ENCODE peak calls at places on chromosomes 6 and 20, in five cellular contexts. J is cardiac muscle cell, O is fibroblast of lung, Q is body of pancreas, Z is aorta. W is an unnamed sample. For H3K4me1, the result is how much of the 10 kb centered on the place peaks cover.

GRCh38 chr20:7449269-7449668 is 491.0 kb downstream of the HAO1 start:
- DNase-seq in J (no peak), Q (no peak), Z (no peak), O (no peak), W (no peak)

GRCh38 chr6:129647044-129647443 is 62.9 kb downstream of the ARHGAP18 start:
- DNase-seq in J (no peak), Q (no peak), O (no peak), Z (no peak), W (no peak)

GRCh38 chr6:16179970-16180431 is 51.1 kb downstream of the MYLIP start:
- DNase-seq in J (no peak), Q (no peak), O (no peak), Z (no peak), W (no peak)

GRCh38 chr6:1001655-1002349 is 308.9 kb upstream of the EXOC2 start:
- DNase-seq in J (no peak), Q (no peak), O (peak), Z (no peak), W (no peak)

GRCh38 chr20:51536116-51537069 is 6.1 kb downstream of the NFATC2 start:
- DNase-seq in Z (no peak), O (no peak), J (no peak), Q (peak), W (no peak)

GRCh38 chr6:17884501-17885039 is 102.9 kb downstream of the KIF13A start:
- DNase-seq in J (no peak), Z (no peak), O (no peak), Q (no peak), W (no peak)

GRCh38 chr6:87472525-87473418 is at the start of gene SLC35A1:
- DNase-seq in J (peak), Z (peak), O (peak), Q (peak), W (peak)

GRCh38 chr20:23080521-23080920 is 5.6 kb downstream of the CD93 start:
- DNase-seq in J (no peak), Q (no peak), Z (no peak), O (no peak), W (no peak)

GRCh38 chr6:50829898-50830439 is 11.3 kb downstream of the TFAP2B start:
- DNase-seq in Z (no peak), J (no peak), Q (no peak), O (no peak), W (no peak)

GRCh38 chr20:62352402-62353288 is 14.5 kb downstream of the LAMA5 start:
- DNase-seq in O (no peak), Q (peak), Z (peak), J (no peak), W (no peak)

GRCh38 chr20:58510921-58511320 is 4.3 kb downstream of the APCDD1L start:
- DNase-seq in Q (no peak), J (no peak), O (no peak), Z (no peak), W (no peak)

GRCh38 chr20:24638546-24639166 is 169.2 kb downstream of the SYNDIG1 start:
- DNase-seq in J (no peak), O (peak), Z (no peak), Q (no peak), W (no peak)

GRCh38 chr6:27293436-27294152 is 18.5 kb downstream of the POM121L2 start:
- DNase-seq in O (peak), Z (no peak), Q (no peak), J (peak), W (no peak)

GRCh38 chr6:109001554-109001953 is 93.1 kb downstream of the SESN1 start:
- DNase-seq in O (no peak), Q (no peak), Z (no peak), J (no peak), W (no peak)

GRCh38 chr6:150251566-150252186 is 108.8 kb downstream of the PPP1R14C start:
- DNase-seq in Q (no peak), O (no peak), Z (no peak), J (no peak), W (no peak)

GRCh38 chr6:39053854-39054576 is 5.4 kb downstream of the GLP1R start:
- DNase-seq in Q (no peak), J (no peak), Z (peak), O (no peak), W (peak)

GRCh38 chr20:38181971-38182370 is 16.9 kb upstream of the TGM2 start:
- DNase-seq in Q (no peak), Z (peak), O (no peak), J (no peak), W (no peak)

GRCh38 chr20:62702886-62703852 is 5.5 kb upstream of the NTSR1 start:
- DNase-seq in J (no peak), O (peak), Q (no peak), Z (no peak), W (peak)

GRCh38 chr6:19137419-19138035 is 699.6 kb upstream of the ID4 start:
- DNase-seq in Q (no peak), O (no peak), Z (no peak), J (no peak), W (no peak)

GRCh38 chr6:166619912-166620311 is 7.1 kb downstream of the RPS6KA2 start:
- DNase-seq in O (peak), Q (peak), Z (no peak), J (no peak), W (no peak)

GRCh38 chr6:452301-453067 is 60.9 kb downstream of the IRF4 start:
- DNase-seq in Z (no peak), O (no peak), Q (no peak), J (no peak), W (no peak)

GRCh38 chr20:16951876-16952275 is 203.7 kb downstream of the OTOR start:
- DNase-seq in Q (no peak), Z (no peak), O (no peak), J (no peak), W (no peak)

GRCh38 chr6:35833534-35833933 is 28.4 kb downstream of the LHFPL5 start:
- DNase-seq in Z (no peak), O (no peak), Q (no peak), J (no peak), W (no peak)

GRCh38 chr20:4677846-4678245 is 43.9 kb upstream of the PRND start:
- DNase-seq in Q (no peak), O (no peak), Z (no peak), J (no peak), W (no peak)

GRCh38 chr6:98946266-98946817 is 1.4 kb downstream of the FBXL4 start:
- DNase-seq in Q (no peak), O (peak), Z (no peak), J (no peak), W (no peak)

GRCh38 chr6:35216832-35217811 is 3.4 kb downstream of the SCUBE3 start:
- DNase-seq in Z (no peak), J (peak), O (no peak), Q (no peak), W (no peak)

GRCh38 chr20:22462975-22463914 is 121.1 kb downstream of the FOXA2 start:
- DNase-seq in Q (no peak), Z (no peak), O (no peak), J (no peak), W (no peak)

GRCh38 chr20:32902456-32903420 is 44.0 kb downstream of the EFCAB8 start:
- DNase-seq in Z (peak), J (peak), Q (peak), O (peak), W (peak)

GRCh38 chr6:4637691-4638433 is 138.3 kb upstream of the CDYL start:
- DNase-seq in O (peak), Z (no peak), Q (no peak), J (no peak), W (no peak)

GRCh38 chr20:23302386-23302785 is 48.2 kb upstream of the NXT1 start:
- DNase-seq in O (no peak), Z (no peak), Q (no peak), J (no peak), W (no peak)

GRCh38 chr20:60240986-60241385 is 282.8 kb downstream of the CDH26 start:
- DNase-seq in Q (no peak), O (no peak), Z (no peak), J (no peak), W (no peak)

GRCh38 chr6:111485316-111485715 is 2.3 kb upstream of the REV3L start:
- DNase-seq in J (no peak), O (no peak), Q (no peak), Z (no peak), W (no peak)

GRCh38 chr6:37794825-37795224 is 24.7 kb upstream of the ZFAND3 start:
- DNase-seq in O (peak), J (no peak), Z (no peak), Q (no peak), W (no peak)

GRCh38 chr6:137043710-137044365 is 927 bp downstream of the IL20RA start:
- DNase-seq in O (peak), J (peak), Z (peak), Q (no peak), W (no peak)

GRCh38 chr6:117267766-117268534 is 2.6 kb downstream of the VGLL2 start:
- DNase-seq in O (no peak), Z (no peak), J (peak), Q (no peak), W (no peak)

GRCh38 chr6:154593122-154593521 is 82.6 kb upstream of the CNKSR3 start:
- DNase-seq in Z (peak), O (no peak), J (peak), Q (peak), W (no peak)

GRCh38 chr6:128597956-128598355 is 77.6 kb upstream of the PTPRK start:
- DNase-seq in J (no peak), O (no peak), Q (no peak), Z (no peak), W (no peak)

GRCh38 chr20:17971571-17972013 is 2.8 kb downstream of the MGME1 start:
- DNase-seq in Z (no peak), J (peak), Q (no peak), O (peak), W (no peak)

GRCh38 chr20:17968366-17969275 is at the start of the genes MGME1 and SNX5:
- DNase-seq in Q (peak), O (peak), J (peak), Z (peak), W (peak)

GRCh38 chr20:17967595-17968365 is 814 bp downstream of the SNX5 start:
- DNase-seq in O (peak), Q (no peak), Z (no peak), J (peak), W (no peak)

GRCh38 chr20:17969884-17970409 is 1.1 kb downstream of the MGME1 start:
- DNase-seq in J (peak), O (peak), Q (no peak), Z (no peak), W (peak)

GRCh38 chr20:17969276-17969883 is 562 bp downstream of the MGME1 start:
- DNase-seq in O (peak), J (peak), Q (peak), Z (no peak), W (peak)
- H3K4me1 ChIP-seq in O (under half), J (half or more), Q (half or more), Z (under half), W (under half)

GRCh38 chr6:106108129-106108528 is 22.0 kb downstream of the PRDM1 start:
- DNase-seq in Z (no peak), O (no peak), Q (no peak), J (no peak), W (no peak)

GRCh38 chr6:106110167-106110826 is 24.2 kb downstream of the PRDM1 start:
- DNase-seq in Z (no peak), J (no peak), Q (no peak), O (no peak), W (peak)

GRCh38 chr6:106106276-106107042 is 20.3 kb downstream of the PRDM1 start:
- DNase-seq in O (no peak), Q (no peak), Z (no peak), J (no peak), W (no peak)

GRCh38 chr6:106107043-106107613 is 21.0 kb downstream of the PRDM1 start:
- DNase-seq in Q (no peak), Z (no peak), O (no peak), J (no peak), W (no peak)

DNA sequence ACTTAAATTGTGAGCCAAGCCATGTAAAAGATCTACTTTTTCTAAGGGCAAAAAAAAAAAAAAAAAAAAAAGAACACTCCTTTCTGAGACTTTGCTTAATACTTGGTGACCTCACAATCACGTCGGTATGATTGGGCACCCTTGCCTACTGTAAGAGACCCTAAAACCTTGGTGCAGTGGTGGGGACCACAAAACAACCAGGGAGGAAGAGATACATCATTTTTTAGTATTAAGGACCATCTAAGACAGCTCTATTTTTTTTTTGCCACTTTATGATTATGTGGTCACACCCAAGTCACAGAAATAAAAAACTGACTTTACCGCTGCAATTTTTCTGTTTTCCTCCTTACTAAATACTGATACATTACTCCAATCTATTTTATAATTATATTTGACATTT is 22.9 kb downstream of the PRDM1 start:
- DNase-seq in Q (no peak), J (no peak), O (no peak), Z (no peak), W (no peak)
- H3K4me1 ChIP-seq in Q (under half), J (under half), O (under half), Z (under half), W (under half)

DNA sequence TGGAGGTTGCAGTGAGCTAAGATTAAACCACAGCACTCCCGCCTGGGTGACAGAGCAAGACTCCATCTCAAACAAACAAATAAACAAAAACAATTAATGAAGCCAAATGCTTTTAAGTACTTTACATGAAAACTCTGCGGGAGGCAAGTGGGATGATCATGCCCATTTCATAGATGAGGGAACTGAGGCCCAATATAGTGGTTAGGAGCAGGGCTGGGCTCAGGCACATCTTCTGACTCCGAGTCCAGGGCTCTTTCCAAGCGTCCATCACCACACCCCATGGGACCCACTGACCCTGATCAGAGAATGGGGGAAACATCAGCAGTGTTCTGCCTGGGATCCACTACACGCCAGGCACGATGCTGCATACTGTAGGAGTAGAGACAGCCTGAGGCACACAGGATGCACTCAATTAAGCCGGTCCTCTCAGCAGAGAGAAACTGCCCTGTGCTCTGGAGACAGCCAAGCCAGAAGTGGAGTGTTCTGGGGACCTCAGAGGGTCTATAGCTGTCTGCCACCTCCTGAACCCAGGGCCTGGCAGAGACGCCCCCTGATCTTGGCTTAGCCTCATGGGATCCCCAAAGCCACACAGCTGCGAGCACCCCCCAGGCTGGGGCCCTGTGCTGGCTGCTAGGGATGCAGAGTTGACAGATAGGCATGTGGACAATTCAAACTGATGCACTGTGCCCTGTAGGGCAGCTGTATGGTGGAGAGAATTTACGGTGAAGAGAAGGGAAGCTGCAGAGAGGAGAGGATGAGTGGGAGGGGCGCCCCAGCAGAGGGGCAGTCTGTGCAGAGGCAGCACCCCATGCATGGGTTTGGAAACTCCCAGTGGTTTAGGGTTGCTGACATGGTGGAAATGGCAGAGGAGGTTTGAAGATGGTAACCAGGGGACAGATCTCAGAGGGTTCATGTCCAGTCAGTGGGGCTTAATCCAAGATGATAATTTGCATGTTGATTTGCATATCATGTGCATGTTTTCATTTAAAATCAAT is 13.7 kb downstream of the TTBK1 start:
- DNase-seq in Z (no peak), J (no peak), O (no peak), Q (no peak), W (no peak)
- H3K4me1 ChIP-seq in Z (under half), J (under half), O (under half), Q (under half), W (under half)

GRCh38 chr20:56417911-56418310 is 5.9 kb downstream of the CASS4 start:
- DNase-seq in Q (no peak), J (no peak), O (no peak), Z (no peak), W (no peak)
- H3K4me1 ChIP-seq in Q (under half), J (under half), O (under half), Z (under half), W (under half)

DNA sequence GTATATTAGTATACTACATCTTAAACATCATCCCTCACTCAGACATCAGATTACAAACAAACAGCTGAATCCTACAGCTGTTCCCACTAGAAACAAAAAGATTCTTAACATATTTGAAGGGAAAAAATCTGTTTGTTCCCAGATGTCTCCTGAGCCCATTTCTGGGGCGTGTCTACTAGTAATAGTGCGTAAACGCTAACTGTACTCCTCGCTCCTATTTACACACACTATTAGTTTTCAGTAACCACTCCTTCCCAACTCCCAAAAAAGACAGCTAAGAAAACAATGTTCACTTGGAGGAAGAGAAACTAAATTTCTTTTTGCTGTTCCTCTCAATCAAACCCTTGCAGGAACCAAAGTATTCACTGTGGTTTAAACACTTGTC is 118.4 kb downstream of the BACH2 start:
- DNase-seq in O (no peak), Z (no peak), J (no peak), Q (no peak), W (no peak)
- H3K4me1 ChIP-seq in O (under half), Z (under half), J (under half), Q (under half), W (under half)

GRCh38 chr6:135195522-135195921 is 14.4 kb downstream of the MYB start:
- DNase-seq in O (no peak), Q (no peak), J (no peak), Z (no peak), W (no peak)

GRCh38 chr6:135195045-135195444 is 13.9 kb downstream of the MYB start:
- DNase-seq in J (no peak), Z (no peak), O (no peak), Q (no peak), W (no peak)

GRCh38 chr6:135191508-135192255 is 10.6 kb downstream of the MYB start:
- DNase-seq in Q (no peak), Z (no peak), O (no peak), J (no peak), W (no peak)

GRCh38 chr6:135193221-135193620 is 12.1 kb downstream of the MYB start:
- DNase-seq in Q (no peak), O (no peak), J (no peak), Z (no peak), W (no peak)

DNA sequence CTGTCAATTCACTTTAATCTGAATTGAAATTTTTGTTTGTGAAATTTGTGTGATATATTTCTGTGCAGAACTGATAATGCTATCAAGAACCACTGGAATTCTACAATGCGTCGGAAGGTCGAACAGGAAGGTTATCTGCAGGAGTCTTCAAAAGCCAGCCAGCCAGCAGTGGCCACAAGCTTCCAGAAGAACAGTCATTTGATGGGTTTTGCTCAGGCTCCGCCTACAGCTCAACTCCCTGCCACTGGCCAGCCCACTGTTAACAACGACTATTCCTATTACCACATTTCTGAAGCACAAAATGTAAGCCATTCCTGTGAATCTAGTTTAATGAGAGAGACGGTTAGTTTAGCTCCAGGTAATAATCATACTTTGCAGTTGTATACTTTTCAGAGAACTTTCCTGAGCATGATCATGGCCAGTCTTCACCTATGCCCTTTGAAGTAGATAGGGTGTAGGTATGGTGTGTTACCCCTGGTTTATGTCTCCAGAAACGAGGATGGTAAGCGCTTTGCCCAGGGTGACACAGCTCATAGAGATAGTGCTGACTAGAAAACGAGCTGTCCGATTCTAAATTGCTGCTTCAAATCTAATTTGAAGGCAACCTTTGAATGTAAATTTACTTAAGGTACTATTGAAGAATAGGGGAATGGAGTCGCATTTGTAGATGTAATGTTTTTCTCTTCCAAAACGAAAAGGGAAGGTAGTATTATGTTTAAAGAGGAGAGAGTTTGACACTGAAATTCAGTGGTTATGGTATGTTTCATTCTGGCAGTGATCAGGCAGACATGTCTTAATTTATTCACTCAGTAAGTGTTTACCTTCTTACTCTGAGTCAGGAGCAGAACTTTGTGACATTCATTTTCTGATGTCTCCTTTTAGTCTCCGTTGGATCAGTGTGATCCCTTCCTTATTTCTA is 11.4 kb downstream of the MYB start:
- DNase-seq in Z (no peak), J (no peak), O (no peak), Q (no peak), W (no peak)
- H3K4me1 ChIP-seq in Z (under half), J (under half), O (under half), Q (under half), W (under half)

DNA sequence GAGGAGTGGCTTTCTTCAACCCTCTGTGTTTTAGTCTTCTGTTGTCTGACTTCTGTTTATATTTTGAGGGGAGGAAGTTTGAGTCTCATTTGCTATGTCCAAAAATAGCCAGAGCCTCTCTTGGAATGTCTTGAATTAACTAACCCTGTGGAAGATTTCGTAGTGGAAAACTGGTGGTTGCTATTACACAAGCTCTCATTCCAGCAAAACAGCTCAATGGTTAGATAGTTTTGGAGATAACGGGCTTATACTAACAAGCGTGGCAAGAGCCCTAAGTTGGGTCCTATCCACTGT is 1.6 kb downstream of the CCN2 start:
- DNase-seq in Q (no peak), Z (no peak), O (peak), J (no peak), W (no peak)
- H3K4me1 ChIP-seq in Q (under half), Z (under half), O (under half), J (under half), W (under half)